ENCODE peak calls at places on chromosomes 1 and 21, in five cellular contexts. N is left lung; C is uterus; G is CD4-positive, alpha-beta memory T cell; E is SJSA1. H is an unnamed sample.
A peak's percentile ranks its signal among the peaks of the same experiment; 100 is the strongest.

GRCh38 chr1:226466301-226466700 is 58.4 kb upstream of the PARP1 start:
- DNase-seq in N (no peak), C (no peak), G (no peak), E (no peak), H (no peak)

GRCh38 chr1:223682502-223682901 is 17.0 kb upstream of the CAPN8 start:
- DNase-seq in N (no peak), C (no peak), G (no peak), E (no peak), H (no peak)

GRCh38 chr1:202279806-202280205 is 61.9 kb downstream of the UBE2T start:
- DNase-seq in N (no peak), C (no peak), G (no peak), E (no peak), H (no peak)

GRCh38 chr1:187999973-188000372 is 1171.2 kb downstream of the PLA2G4A start:
- DNase-seq in N (no peak), C (no peak), G (no peak), E (no peak), H (no peak)

GRCh38 chr1:54053745-54054437 is 483 bp downstream of the TCEANC2 start:
- DNase-seq in N (no peak), C (no peak), G (no peak), E (no peak), H (no peak)

GRCh38 chr1:91742848-91743292 is 143.1 kb downstream of the TGFBR3 start:
- DNase-seq in N (no peak), C (peak; percentile 78), G (no peak), E (no peak), H (no peak)

GRCh38 chr1:227428803-227429202 is 110.5 kb upstream of the CDC42BPA start:
- DNase-seq in N (no peak), C (peak; percentile 44), G (no peak), E (peak; percentile 73), H (no peak)

GRCh38 chr1:100834779-100835645 is 59.6 kb downstream of the EXTL2 start:
- DNase-seq in N (peak; percentile 13), C (no peak), G (peak; percentile 10), E (no peak), H (no peak)

GRCh38 chr1:60245371-60245770 is 171.8 kb upstream of the C1orf87 start:
- DNase-seq in N (no peak), C (no peak), G (no peak), E (no peak), H (no peak)

GRCh38 chr1:54371038-54371935 is 34.9 kb downstream of the SSBP3 start:
- DNase-seq in N (no peak), C (no peak), G (no peak), E (no peak), H (no peak)

GRCh38 chr1:219812491-219813221 is 115.7 kb downstream of the SLC30A10 start:
- DNase-seq in N (no peak), C (peak; percentile 29), G (no peak), E (peak; percentile 44), H (no peak)

GRCh38 chr1:31799895-31800676 is 15.7 kb downstream of the SPOCD1 start:
- DNase-seq in N (no peak), C (no peak), G (no peak), E (peak; percentile 43), H (no peak)

DNA sequence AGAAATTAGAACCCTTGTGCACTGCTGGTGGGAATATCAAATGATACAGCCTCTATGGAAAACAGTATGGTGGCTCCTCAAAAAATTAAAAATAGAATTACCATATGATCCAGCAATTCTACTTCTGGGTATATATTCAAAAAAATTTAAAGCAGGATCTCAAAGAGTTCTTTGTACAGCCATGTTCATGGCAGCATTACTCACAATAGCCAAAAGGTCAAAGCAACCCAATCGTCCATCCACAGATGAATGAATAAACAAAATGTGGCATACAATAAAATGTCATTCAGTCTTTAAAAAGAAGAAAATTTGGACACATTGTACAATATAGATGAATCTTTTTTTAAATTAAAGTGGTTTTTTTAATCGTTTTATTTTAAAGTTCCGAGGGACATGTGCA is 36.3 kb upstream of the ERG start:
- DNase-seq in N (no peak), C (no peak), G (no peak), E (no peak), H (no peak)
- H3K9me3 ChIP-seq in N (no peaks in the 10 kb centered on the region), C (no peaks in the 10 kb centered on the region), G (no peaks in the 10 kb centered on the region), E (no peaks in the 10 kb centered on the region), H (no peaks in the 10 kb centered on the region)

GRCh38 chr1:168161459-168161858 is 17.3 kb upstream of the TIPRL start:
- DNase-seq in N (no peak), C (no peak), G (no peak), E (no peak), H (no peak)

GRCh38 chr1:168159251-168159650 is 19.5 kb upstream of the TIPRL start:
- DNase-seq in N (no peak), C (no peak), G (no peak), E (no peak), H (no peak)

GRCh38 chr1:168155910-168156309 is 19.2 kb upstream of the GPR161 start:
- DNase-seq in N (no peak), C (no peak), G (no peak), E (no peak), H (no peak)

GRCh38 chr1:168159979-168160378 is 18.8 kb upstream of the TIPRL start:
- DNase-seq in N (no peak), C (no peak), G (no peak), E (no peak), H (no peak)

GRCh38 chr1:168157638-168158037 is 20.9 kb upstream of the GPR161 start:
- DNase-seq in N (no peak), C (no peak), G (no peak), E (no peak), H (no peak)
- H3K9me3 ChIP-seq in N (no peaks in the 10 kb centered on the region), C (no peaks in the 10 kb centered on the region), G (peaks cover 7% of the 10 kb centered on the region), E (peaks cover 2% of the 10 kb centered on the region), H (peaks cover 4% of the 10 kb centered on the region)

GRCh38 chr21:27532081-27532480 is 565.2 kb upstream of the ADAMTS5 start:
- DNase-seq in N (no peak), C (no peak), G (no peak), E (no peak), H (no peak)
- H3K9me3 ChIP-seq in N (no peaks in the 10 kb centered on the region), C (no peaks in the 10 kb centered on the region), G (no peaks in the 10 kb centered on the region), E (no peaks in the 10 kb centered on the region), H (no peaks in the 10 kb centered on the region)

GRCh38 chr21:45799765-45800338 is 156.3 kb downstream of the PCBP3 start:
- DNase-seq in N (peak; percentile 55), C (no peak), G (no peak), E (no peak), H (no peak)
- H3K9me3 ChIP-seq in N (no peaks in the 10 kb centered on the region), C (no peaks in the 10 kb centered on the region), G (no peaks in the 10 kb centered on the region), E (no peaks in the 10 kb centered on the region), H (no peaks in the 10 kb centered on the region)

DNA sequence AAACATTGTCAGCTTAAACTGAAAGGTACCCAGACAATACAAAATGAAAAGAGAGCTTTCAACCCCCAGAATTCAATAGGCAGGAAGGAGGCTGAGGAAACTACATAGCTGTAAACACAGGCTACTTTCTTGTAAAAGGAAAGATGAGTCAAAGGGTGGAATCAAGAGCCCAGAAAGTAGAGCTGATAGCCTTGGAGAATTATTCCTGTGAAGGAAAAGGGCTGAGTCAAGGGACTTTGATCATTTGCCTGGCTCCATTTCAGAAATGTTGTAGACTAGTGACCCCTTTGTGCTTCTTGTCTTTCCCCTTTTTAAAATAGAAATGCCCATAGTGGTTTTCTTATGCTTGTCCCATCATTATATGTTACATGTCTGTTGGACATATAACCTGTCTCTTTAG is 597.6 kb downstream of the ADGRL2 start:
- DNase-seq in N (no peak), C (no peak), G (no peak), E (no peak), H (no peak)
- H3K9me3 ChIP-seq in N (no peaks in the 10 kb centered on the region), C (no peaks in the 10 kb centered on the region), G (no peaks in the 10 kb centered on the region), E (no peaks in the 10 kb centered on the region), H (no peaks in the 10 kb centered on the region)

GRCh38 chr21:8993943-8994639 is 1527.3 kb upstream of the TPTE start:
- DNase-seq in N (no peak), C (no peak), G (no peak), E (no peak), H (no peak)
- H3K9me3 ChIP-seq in N (no peaks in the 10 kb centered on the region), C (no peaks in the 10 kb centered on the region), G (no peaks in the 10 kb centered on the region), E (peaks cover 13% of the 10 kb centered on the region), H (peaks cover 4% of the 10 kb centered on the region)

DNA sequence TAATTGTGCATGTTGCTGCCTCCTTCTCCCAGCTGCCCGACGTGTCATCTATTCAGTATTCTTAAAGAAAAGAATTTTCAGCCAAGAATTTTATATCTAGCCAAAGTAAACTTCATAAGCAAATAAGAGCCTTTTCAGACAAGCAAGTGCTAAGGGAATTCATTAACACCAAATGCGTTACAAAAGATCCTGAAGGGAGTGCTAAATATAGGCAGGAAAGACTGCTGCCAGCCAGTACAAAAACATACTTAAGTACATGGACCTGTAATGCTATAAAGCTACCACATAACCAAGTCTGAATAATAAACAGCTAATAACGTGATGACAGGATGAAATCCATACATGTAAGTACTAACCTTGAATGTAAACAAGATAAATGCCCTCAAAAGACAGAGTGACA is 219.6 kb upstream of the CXADR start:
- DNase-seq in N (no peak), C (no peak), G (no peak), E (no peak), H (no peak)
- H3K9me3 ChIP-seq in N (no peaks in the 10 kb centered on the region), C (no peaks in the 10 kb centered on the region), G (no peaks in the 10 kb centered on the region), E (no peaks in the 10 kb centered on the region), H (no peaks in the 10 kb centered on the region)